ENCODE peak calls at places on chromosomes 4 and X, in ten cellular contexts. One of them, this sample, is unnamed.

GRCh38 chr4:11427201-11427996 is 1.3 kb downstream of the HS3ST1 start:
- DNase-seq in AG20443: no peak
- DNase-seq in fibroblast of pulmonary artery: no peak
- DNase-seq in GM04504: no peak
- DNase-seq in HT1080: no peak
- DNase-seq in DND-41: no peak
- DNase-seq in endodermal cell: peak
- DNase-seq in pons: no peak
- DNase-seq in activated CD4-positive, alpha-beta T cell treated with anti-CD3 and anti-CD28 coated beads, Interleukin-2, amount 10 ng/mL, durations not matched to agents 7 days and 5 days: no peak
- DNase-seq in AG09319: no peak
- DNase-seq in this sample: no peak

GRCh38 chr4:33714971-33715370 is 2529.3 kb downstream of the ARAP2 start:
- DNase-seq in AG20443: no peak
- DNase-seq in fibroblast of pulmonary artery: no peak
- DNase-seq in GM04504: no peak
- DNase-seq in HT1080: no peak
- DNase-seq in DND-41: no peak
- DNase-seq in endodermal cell: no peak
- DNase-seq in pons: no peak
- DNase-seq in activated CD4-positive, alpha-beta T cell treated with anti-CD3 and anti-CD28 coated beads, Interleukin-2, amount 10 ng/mL, durations not matched to agents 7 days and 5 days: no peak
- DNase-seq in AG09319: no peak
- DNase-seq in this sample: no peak

GRCh38 chr4:1407657-1408333 is 1.6 kb upstream of the NKX1-1 start:
- DNase-seq in AG20443: peak
- DNase-seq in fibroblast of pulmonary artery: no peak
- DNase-seq in GM04504: no peak
- DNase-seq in HT1080: no peak
- DNase-seq in DND-41: no peak
- DNase-seq in endodermal cell: peak
- DNase-seq in pons: no peak
- DNase-seq in activated CD4-positive, alpha-beta T cell treated with anti-CD3 and anti-CD28 coated beads, Interleukin-2, amount 10 ng/mL, durations not matched to agents 7 days and 5 days: no peak
- DNase-seq in AG09319: no peak
- DNase-seq in this sample: no peak

GRCh38 chr4:150668824-150669223 is 86.9 kb downstream of the MAB21L2 start:
- DNase-seq in AG20443: no peak
- DNase-seq in fibroblast of pulmonary artery: no peak
- DNase-seq in GM04504: no peak
- DNase-seq in HT1080: no peak
- DNase-seq in DND-41: no peak
- DNase-seq in endodermal cell: no peak
- DNase-seq in pons: no peak
- DNase-seq in activated CD4-positive, alpha-beta T cell treated with anti-CD3 and anti-CD28 coated beads, Interleukin-2, amount 10 ng/mL, durations not matched to agents 7 days and 5 days: no peak
- DNase-seq in AG09319: no peak
- DNase-seq in this sample: no peak

GRCh38 chrX:18956322-18957032 is 27.4 kb downstream of the PHKA2 start:
- DNase-seq in AG20443: no peak
- DNase-seq in fibroblast of pulmonary artery: no peak
- DNase-seq in GM04504: no peak
- DNase-seq in HT1080: no peak
- DNase-seq in DND-41: no peak
- DNase-seq in endodermal cell: no peak
- DNase-seq in pons: no peak
- DNase-seq in activated CD4-positive, alpha-beta T cell treated with anti-CD3 and anti-CD28 coated beads, Interleukin-2, amount 10 ng/mL, durations not matched to agents 7 days and 5 days: no peak
- DNase-seq in AG09319: no peak
- DNase-seq in this sample: no peak

GRCh38 chr4:20217521-20217920 is 34.2 kb upstream of the SLIT2 start:
- DNase-seq in AG20443: no peak
- DNase-seq in fibroblast of pulmonary artery: no peak
- DNase-seq in GM04504: peak
- DNase-seq in HT1080: no peak
- DNase-seq in DND-41: no peak
- DNase-seq in endodermal cell: no peak
- DNase-seq in pons: no peak
- DNase-seq in activated CD4-positive, alpha-beta T cell treated with anti-CD3 and anti-CD28 coated beads, Interleukin-2, amount 10 ng/mL, durations not matched to agents 7 days and 5 days: no peak
- DNase-seq in AG09319: peak
- DNase-seq in this sample: no peak

GRCh38 chrX:136310411-136310810 is 9.6 kb downstream of the ADGRG4 start:
- DNase-seq in AG20443: peak
- DNase-seq in fibroblast of pulmonary artery: peak
- DNase-seq in GM04504: no peak
- DNase-seq in HT1080: peak
- DNase-seq in DND-41: no peak
- DNase-seq in endodermal cell: peak
- DNase-seq in pons: no peak
- DNase-seq in activated CD4-positive, alpha-beta T cell treated with anti-CD3 and anti-CD28 coated beads, Interleukin-2, amount 10 ng/mL, durations not matched to agents 7 days and 5 days: no peak
- DNase-seq in AG09319: no peak
- DNase-seq in this sample: no peak

GRCh38 chr4:81688085-81688484 is 216.4 kb upstream of the RASGEF1B start:
- DNase-seq in AG20443: no peak
- DNase-seq in fibroblast of pulmonary artery: peak
- DNase-seq in GM04504: no peak
- DNase-seq in HT1080: no peak
- DNase-seq in DND-41: no peak
- DNase-seq in endodermal cell: no peak
- DNase-seq in pons: peak
- DNase-seq in activated CD4-positive, alpha-beta T cell treated with anti-CD3 and anti-CD28 coated beads, Interleukin-2, amount 10 ng/mL, durations not matched to agents 7 days and 5 days: no peak
- DNase-seq in AG09319: peak
- DNase-seq in this sample: peak

GRCh38 chr4:3340703-3341088 is 47.9 kb downstream of the RGS12 start:
- DNase-seq in AG20443: no peak
- DNase-seq in fibroblast of pulmonary artery: no peak
- DNase-seq in GM04504: no peak
- DNase-seq in HT1080: no peak
- DNase-seq in DND-41: no peak
- DNase-seq in endodermal cell: no peak
- DNase-seq in pons: no peak
- DNase-seq in activated CD4-positive, alpha-beta T cell treated with anti-CD3 and anti-CD28 coated beads, Interleukin-2, amount 10 ng/mL, durations not matched to agents 7 days and 5 days: no peak
- DNase-seq in AG09319: no peak
- DNase-seq in this sample: no peak

GRCh38 chr4:108224628-108225053 is 55.9 kb upstream of the LEF1 start:
- DNase-seq in AG20443: no peak
- DNase-seq in fibroblast of pulmonary artery: peak
- DNase-seq in GM04504: no peak
- DNase-seq in HT1080: peak
- DNase-seq in DND-41: no peak
- DNase-seq in endodermal cell: peak
- DNase-seq in pons: no peak
- DNase-seq in activated CD4-positive, alpha-beta T cell treated with anti-CD3 and anti-CD28 coated beads, Interleukin-2, amount 10 ng/mL, durations not matched to agents 7 days and 5 days: no peak
- DNase-seq in AG09319: no peak
- DNase-seq in this sample: no peak

GRCh38 chr4:6761540-6762243 is 20.8 kb upstream of the KIAA0232 start:
- DNase-seq in AG20443: no peak
- DNase-seq in fibroblast of pulmonary artery: no peak
- DNase-seq in GM04504: no peak
- DNase-seq in HT1080: no peak
- DNase-seq in DND-41: peak
- DNase-seq in endodermal cell: peak
- DNase-seq in pons: peak
- DNase-seq in activated CD4-positive, alpha-beta T cell treated with anti-CD3 and anti-CD28 coated beads, Interleukin-2, amount 10 ng/mL, durations not matched to agents 7 days and 5 days: no peak
- DNase-seq in AG09319: no peak
- DNase-seq in this sample: no peak

GRCh38 chr4:27442146-27442545 is 581.5 kb downstream of the STIM2 start:
- DNase-seq in AG20443: no peak
- DNase-seq in fibroblast of pulmonary artery: peak
- DNase-seq in GM04504: no peak
- DNase-seq in HT1080: no peak
- DNase-seq in DND-41: no peak
- DNase-seq in endodermal cell: no peak
- DNase-seq in pons: no peak
- DNase-seq in activated CD4-positive, alpha-beta T cell treated with anti-CD3 and anti-CD28 coated beads, Interleukin-2, amount 10 ng/mL, durations not matched to agents 7 days and 5 days: no peak
- DNase-seq in AG09319: no peak
- DNase-seq in this sample: no peak

GRCh38 chrX:14694631-14695030 is 165.3 kb downstream of the GLRA2 start:
- DNase-seq in AG20443: peak
- DNase-seq in fibroblast of pulmonary artery: peak
- DNase-seq in GM04504: peak
- DNase-seq in HT1080: peak
- DNase-seq in DND-41: no peak
- DNase-seq in endodermal cell: no peak
- DNase-seq in pons: no peak
- DNase-seq in activated CD4-positive, alpha-beta T cell treated with anti-CD3 and anti-CD28 coated beads, Interleukin-2, amount 10 ng/mL, durations not matched to agents 7 days and 5 days: no peak
- DNase-seq in AG09319: no peak
- DNase-seq in this sample: no peak

This sample was measured in CD4-positive, CD25-positive, alpha-beta regulatory T cell.